ENCODE peak calls at places on chromosomes 7 and 10, in five cellular contexts. E, C, X, G and U are unnamed samples. For H3K27me3, H3K36me3 and H3K4me1, the result is how much of the 10 kb centered on the place peaks cover.

GRCh38 chr7:66837661-66838060 is 83.4 kb upstream of the TMEM248 start:
- DNase-seq in E (no peak), C (no peak), X (no peak), G (no peak), U (no peak)

GRCh38 chr10:14613570-14613918 is 161.2 kb downstream of the FAM107B start:
- DNase-seq in E (no peak), C (no peak), X (no peak), G (no peak), U (no peak)

GRCh38 chr7:100396421-100396982 is 23.2 kb downstream of the PILRA start:
- DNase-seq in E (peak), C (no peak), X (no peak), G (no peak), U (no peak)

GRCh38 chr10:29839826-29840515 is 205.2 kb upstream of the SVIL start:
- DNase-seq in E (no peak), C (no peak), X (no peak), G (no peak), U (no peak)

GRCh38 chr7:66790219-66790618 is 49.7 kb downstream of the RABGEF1 start:
- DNase-seq in E (no peak), C (no peak), X (no peak), G (no peak), U (no peak)

GRCh38 chr10:110774069-110775021 is 97.4 kb upstream of the PDCD4 start:
- DNase-seq in E (no peak), C (peak), X (peak), G (no peak), U (no peak)

GRCh38 chr7:127769696-127770400 is 117.9 kb downstream of the SND1 start:
- DNase-seq in E (no peak), C (peak), X (peak), G (no peak), U (no peak)

GRCh38 chr10:23994459-23995046 is 214.4 kb upstream of the KIAA1217 start:
- DNase-seq in E (peak), C (peak), X (peak), G (peak), U (peak)

GRCh38 chr10:14384096-14384730 is 53.5 kb upstream of the FRMD4A start:
- DNase-seq in E (no peak), C (no peak), X (peak), G (no peak), U (no peak)

GRCh38 chr7:33494473-33494872 is 365.1 kb downstream of the BBS9 start:
- DNase-seq in E (no peak), C (peak), X (peak), G (no peak), U (no peak)

GRCh38 chr7:107277331-107277730 is 108.5 kb downstream of the HBP1 start:
- DNase-seq in E (no peak), C (peak), X (peak), G (no peak), U (no peak)

GRCh38 chr10:95755511-95756004 is 405 bp upstream of the ENTPD1 start:
- DNase-seq in E (peak), C (peak), X (no peak), G (no peak), U (no peak)

GRCh38 chr10:132804785-132805426 is 19.0 kb upstream of the NKX6-2 start:
- DNase-seq in E (no peak), C (no peak), X (no peak), G (no peak), U (no peak)

GRCh38 chr7:2522780-2523433 is 3.3 kb downstream of the LFNG start:
- DNase-seq in E (peak), C (peak), X (no peak), G (no peak), U (no peak)

GRCh38 chr7:139004321-139005075 is 23.3 kb upstream of the KIAA1549 start:
- DNase-seq in E (no peak), C (no peak), X (no peak), G (no peak), U (no peak)

GRCh38 chr10:34520084-34520483 is 295.0 kb downstream of the PARD3 start:
- DNase-seq in E (no peak), C (no peak), X (no peak), G (no peak), U (no peak)

GRCh38 chr10:74956555-74957111 is 130.2 kb downstream of the KAT6B start:
- DNase-seq in E (no peak), C (no peak), X (no peak), G (no peak), U (no peak)

GRCh38 chr7:49776994-49777393 is 3.6 kb downstream of the VWC2 start:
- DNase-seq in E (peak), C (no peak), X (no peak), G (no peak), U (no peak)
- H3K27me3 ChIP-seq in E (half or more), C (under half), X (under half), G (under half), U (under half)

GRCh38 chr7:158386355-158386618 is 201.3 kb downstream of the PTPRN2 start:
- DNase-seq in E (no peak), C (no peak), X (no peak), G (no peak), U (no peak)
- H3K36me3 ChIP-seq in E (under half), C (under half), X (under half), G (under half), U (under half)

DNA sequence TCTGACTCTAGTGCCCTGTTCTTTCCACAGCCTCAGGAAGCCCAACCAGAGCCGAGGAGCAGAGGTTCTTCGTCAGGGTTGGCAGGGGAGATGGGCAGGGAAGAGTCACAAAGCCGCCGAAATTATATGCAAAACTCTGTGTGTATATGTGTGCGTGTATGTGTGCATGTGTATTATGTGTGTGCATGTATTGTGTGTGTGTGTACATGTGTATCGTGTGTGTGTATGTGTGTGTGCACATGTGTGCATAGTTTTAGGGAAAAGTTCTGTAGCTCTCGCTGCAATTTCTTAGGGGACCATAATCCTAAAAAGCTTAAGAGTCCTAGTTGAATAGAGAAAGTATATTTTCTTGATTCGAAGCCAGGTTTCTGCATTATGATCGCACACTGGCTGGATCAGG is 17.0 kb downstream of the DNAJB12 start:
- DNase-seq in E (no peak), C (no peak), X (no peak), G (no peak), U (no peak)
- H3K4me1 ChIP-seq in E (under half), C (under half), X (under half), G (half or more), U (under half)

GRCh38 chr10:92692085-92692671 is 2.4 kb downstream of the HHEX start:
- DNase-seq in E (no peak), C (no peak), X (no peak), G (peak), U (peak)
- H3K27me3 ChIP-seq in E (half or more), C (under half), X (under half), G (half or more), U (under half)

GRCh38 chr10:104260775-104261115 is 6.1 kb downstream of the GSTO1 start:
- DNase-seq in E (no peak), C (peak), X (peak), G (no peak), U (no peak)
- H3K36me3 ChIP-seq in E (half or more), C (half or more), X (under half), G (under half), U (under half)

DNA sequence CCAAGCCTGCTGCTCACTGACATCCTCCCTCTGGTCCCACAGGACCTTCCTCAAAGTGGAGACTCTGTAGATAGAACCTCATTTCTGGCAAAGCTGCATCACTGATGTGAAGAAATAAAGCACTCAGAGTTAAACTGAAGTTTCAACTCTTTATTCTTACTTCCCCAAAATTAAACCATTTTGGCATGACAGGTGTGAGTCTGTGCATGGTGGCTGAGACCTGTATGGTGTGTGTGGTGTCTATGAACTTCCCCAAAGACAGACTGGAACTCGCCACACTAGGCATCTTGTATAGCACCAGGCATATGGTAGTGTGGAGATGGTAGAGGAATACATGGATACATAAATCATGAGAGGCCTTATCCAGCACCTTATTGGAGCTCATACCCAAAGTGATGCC is 6.6 kb upstream of the WDFY4 start:
- DNase-seq in E (no peak), C (no peak), X (no peak), G (no peak), U (no peak)
- H3K4me1 ChIP-seq in E (under half), C (under half), X (under half), G (under half), U (under half)